ENCODE peak calls at places on chromosomes 11 and 22, in eight cellular contexts. E, K, M, Z, O, D, Y and U are unnamed samples.

GRCh38 chr22:44023404-44024287 is 456 bp upstream of the PARVB start:
- DNase-seq in O (peak; percentile 45), E (peak; percentile 54), Z (no peak), K (peak; percentile 60), D (no peak), Y (no peak), M (no peak), U (no peak)

GRCh38 chr11:65498977-65499712 is at the start of gene MALAT1:
- DNase-seq in O (peak; percentile 98), K (peak; percentile 92), Z (peak; percentile 91), M (peak; percentile 85), D (peak; percentile 97), E (peak; percentile 96), Y (peak; percentile 97), U (peak; percentile 50)

GRCh38 chr11:69295995-69296889 is 2.3 kb downstream of the MYEOV start:
- DNase-seq in D (peak; percentile 93), Y (no peak), O (no peak), K (no peak), E (peak; percentile 43), M (no peak), Z (peak; percentile 77), U (no peak)

GRCh38 chr22:22159384-22159783 is 85.2 kb upstream of the VPREB1 start:
- DNase-seq in M (no peak), K (no peak), D (no peak), Z (no peak), O (no peak), Y (no peak), E (no peak), U (no peak)

GRCh38 chr11:16098827-16099226 is 257.5 kb downstream of the SOX6 start:
- DNase-seq in E (no peak), D (no peak), M (no peak), O (no peak), Z (no peak), Y (no peak), K (no peak), U (no peak)

GRCh38 chr11:110777765-110778164 is 65.5 kb upstream of the ARHGAP20 start:
- DNase-seq in Y (no peak), K (no peak), E (peak; percentile 49), M (peak; percentile 25), Z (peak; percentile 28), O (no peak), D (peak; percentile 57), U (no peak)

GRCh38 chr11:613369-613968 is 2.3 kb downstream of the IRF7 start:
- DNase-seq in Z (no peak), D (peak; percentile 48), O (no peak), E (peak; percentile 86), Y (no peak), M (no peak), K (peak; percentile 89), U (no peak)

GRCh38 chr22:22394589-22394988 is 114.0 kb downstream of the ZNF280B start:
- DNase-seq in Z (no peak), O (no peak), M (no peak), D (no peak), Y (peak; percentile 18), E (no peak), K (no peak), U (no peak)

GRCh38 chr22:43833286-43834240 is 21.5 kb upstream of the EFCAB6 start:
- DNase-seq in Y (no peak), O (no peak), Z (no peak), K (no peak), M (no peak), D (no peak), E (no peak), U (no peak)

GRCh38 chr11:63549411-63549810 is 12.8 kb downstream of the PLAAT4 start:
- DNase-seq in E (no peak), Y (no peak), O (no peak), K (no peak), Z (no peak), D (no peak), M (no peak), U (no peak)